ENCODE peak calls at places on chromosomes 3 and 15, in seven cellular contexts. B is breast epithelium, A is left lung, Y is ovary, F is adrenal gland, X is Panc1, Z is right cardiac atrium. D is an unnamed sample. For H3K4me1 and H3K9me3, the result is how much of the 10 kb centered on the place peaks cover.

GRCh38 chr3:162125790-162126189 is 629.2 kb downstream of the OTOL1 start:
- DNase-seq in X (no peak), Y (no peak), B (no peak), F (no peak), A (no peak), Z (no peak), D (no peak)

GRCh38 chr3:16063603-16064002 is 110.9 kb upstream of the GALNT15 start:
- DNase-seq in Y (no peak), Z (no peak), A (no peak), B (no peak), F (no peak), X (no peak), D (no peak)

GRCh38 chr3:111803123-111803593 is 55.9 kb upstream of the PHLDB2 start:
- DNase-seq in F (peak), X (no peak), Z (peak), B (peak), Y (peak), A (peak), D (peak)

GRCh38 chr3:63937661-63938651 is 25.8 kb upstream of the SCAANT1 start:
- DNase-seq in F (no peak), X (no peak), A (peak), Z (no peak), Y (no peak), B (no peak), D (no peak)

GRCh38 chr3:4821975-4822374 is 157.3 kb upstream of the BHLHE40 start:
- DNase-seq in Y (no peak), A (no peak), B (no peak), X (no peak), Z (no peak), F (no peak), D (peak)

GRCh38 chr3:46936733-46937250 is 39.8 kb downstream of the CCDC12 start:
- DNase-seq in A (peak), X (no peak), F (no peak), Y (no peak), B (peak), Z (no peak), D (peak)

GRCh38 chr15:81781316-81781868 is 264.4 kb downstream of the MEX3B start:
- DNase-seq in A (no peak), F (no peak), B (no peak), Y (no peak), Z (no peak), X (no peak), D (no peak)

GRCh38 chr3:6622260-6622659 is 238.7 kb upstream of the GRM7 start:
- DNase-seq in Y (no peak), F (no peak), X (no peak), B (no peak), A (no peak), Z (no peak), D (no peak)

GRCh38 chr15:29126821-29127461 is 142.7 kb downstream of the NSMCE3 start:
- DNase-seq in F (no peak), B (no peak), Y (peak), A (no peak), X (no peak), Z (peak), D (no peak)

GRCh38 chr3:195763843-195764825 is 43.4 kb downstream of the MUC20 start:
- DNase-seq in B (peak), Z (no peak), X (no peak), A (no peak), Y (no peak), F (no peak), D (no peak)

GRCh38 chr3:113439576-113439975 is 1.7 kb downstream of the CFAP44 start:
- DNase-seq in Y (no peak), Z (no peak), B (no peak), A (no peak), F (no peak), X (no peak), D (no peak)

GRCh38 chr3:158097571-158098553 is 8.4 kb downstream of the SHOX2 start:
- DNase-seq in B (peak), Y (no peak), Z (peak), X (no peak), A (peak), F (peak), D (peak)

GRCh38 chr3:166472015-166472414 is 634.8 kb upstream of the BCHE start:
- DNase-seq in Z (no peak), F (no peak), X (no peak), Y (no peak), B (no peak), A (no peak), D (no peak)

GRCh38 chr3:180036678-180037455 is at the start of gene PEX5L:
- DNase-seq in Y (peak), F (peak), A (peak), Z (peak), X (no peak), B (peak), D (peak)

GRCh38 chr15:49987198-49987785 is 131.7 kb downstream of the ATP8B4 start:
- DNase-seq in A (no peak), Z (no peak), X (no peak), F (no peak), B (no peak), Y (no peak), D (no peak)

GRCh38 chr15:59376735-59377134 is 4.1 kb upstream of the MYO1E start:
- DNase-seq in X (no peak), A (no peak), Z (no peak), B (no peak), F (no peak), Y (no peak), D (no peak)

DNA sequence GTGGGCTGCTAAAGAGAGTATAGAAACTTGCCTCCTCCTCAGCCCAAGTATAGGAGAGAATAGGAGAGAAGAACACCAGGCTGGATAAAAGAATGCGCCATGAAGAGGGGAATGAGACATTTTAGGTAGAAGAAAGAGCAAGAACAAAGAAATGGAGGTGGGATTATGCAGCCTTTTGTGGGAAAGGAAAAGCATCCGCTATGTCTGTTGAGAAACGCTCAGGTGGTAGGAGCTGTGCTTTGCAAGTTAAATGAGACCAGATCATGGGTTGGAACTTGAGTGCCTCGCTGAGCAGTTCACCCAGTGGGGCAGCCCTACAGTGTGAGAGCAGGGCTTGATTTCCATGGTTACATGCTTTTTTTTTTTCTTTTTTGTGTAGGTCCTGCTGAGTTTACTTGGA is 11.5 kb upstream of the RTP1 start:
- DNase-seq in A (no peak), Z (no peak), X (no peak), Y (no peak), B (no peak), F (no peak), D (no peak)
- H3K4me1 ChIP-seq in A (under half), Z (under half), X (under half), Y (under half), B (under half), F (under half), D (under half)

DNA sequence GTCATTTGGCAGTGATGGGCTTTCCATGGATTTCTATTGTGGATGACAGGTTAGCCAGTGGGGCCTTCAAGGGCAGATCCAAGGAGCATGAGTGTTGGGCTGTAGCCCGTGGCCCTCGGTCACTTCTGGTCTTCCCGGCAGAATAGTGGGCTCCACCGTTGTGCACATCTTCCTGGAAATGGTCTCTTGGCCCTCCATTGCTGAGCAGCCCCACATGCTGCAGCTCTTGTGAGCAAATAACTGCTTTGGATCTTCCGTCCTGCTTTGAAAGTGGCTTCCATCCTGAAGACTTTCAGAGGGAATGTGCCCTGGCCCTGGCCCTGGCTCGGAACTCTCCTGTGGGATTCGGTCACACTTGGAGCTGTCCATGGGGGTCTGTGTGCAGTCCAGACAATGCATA is 102.8 kb downstream of the SNRPN start:
- DNase-seq in A (no peak), Z (no peak), B (peak), Y (no peak), F (no peak), X (no peak), D (no peak)
- H3K9me3 ChIP-seq in A (under half), Z (half or more), B (half or more), Y (half or more), F (under half), X (half or more), D (under half)

GRCh38 chr3:52049503-52049902 is 6.9 kb downstream of the DUSP7 start:
- DNase-seq in Z (no peak), X (no peak), A (no peak), F (no peak), B (no peak), Y (no peak), D (no peak)

GRCh38 chr3:52046914-52047239 is 9.5 kb downstream of the DUSP7 start:
- DNase-seq in A (no peak), B (no peak), Y (no peak), F (no peak), Z (no peak), X (no peak), D (no peak)

GRCh38 chr3:52044869-52045616 is 11.3 kb downstream of the DUSP7 start:
- DNase-seq in X (no peak), F (no peak), Z (no peak), Y (no peak), A (no peak), B (no peak), D (no peak)

GRCh38 chr3:52046186-52046913 is 10.0 kb downstream of the DUSP7 start:
- DNase-seq in F (no peak), X (no peak), Y (no peak), B (no peak), Z (peak), A (peak), D (no peak)

GRCh38 chr3:52047295-52047960 is 8.9 kb downstream of the DUSP7 start:
- DNase-seq in X (no peak), F (no peak), B (no peak), Y (no peak), Z (peak), A (peak), D (no peak)
- H3K4me1 ChIP-seq in X (under half), F (under half), B (under half), Y (under half), Z (under half), A (half or more), D (under half)

GRCh38 chr3:147391726-147392082 is 14.6 kb downstream of the ZIC4 start:
- DNase-seq in Y (no peak), A (no peak), B (no peak), X (no peak), F (no peak), Z (no peak), D (no peak)

GRCh38 chr3:147390589-147391569 is 15.5 kb downstream of the ZIC4 start:
- DNase-seq in Z (no peak), X (no peak), B (no peak), A (no peak), F (no peak), Y (no peak), D (no peak)

GRCh38 chr3:147387550-147388394 is 18.6 kb downstream of the ZIC4 start:
- DNase-seq in A (no peak), B (no peak), Z (no peak), F (no peak), Y (no peak), X (no peak), D (no peak)

GRCh38 chr3:147388395-147389264 is 17.7 kb downstream of the ZIC4 start:
- DNase-seq in Z (no peak), F (no peak), A (no peak), X (no peak), B (no peak), Y (no peak), D (no peak)

GRCh38 chr3:147389265-147390175 is 16.8 kb downstream of the ZIC4 start:
- DNase-seq in Y (no peak), A (no peak), F (no peak), X (no peak), B (no peak), Z (no peak), D (no peak)
- H3K9me3 ChIP-seq in Y (under half), A (under half), F (under half), X (under half), B (under half), Z (under half), D (under half)

GRCh38 chr3:52682016-52682415 is 3.7 kb downstream of the PBRM1 start:
- DNase-seq in X (no peak), Z (no peak), Y (peak), F (peak), A (peak), B (no peak), D (peak)

GRCh38 chr3:52679811-52680210 is 5.9 kb downstream of the PBRM1 start:
- DNase-seq in B (no peak), Y (no peak), A (no peak), F (no peak), X (no peak), Z (no peak), D (no peak)

GRCh38 chr3:52678265-52678927 is 7.3 kb downstream of the PBRM1 start:
- DNase-seq in F (no peak), Z (no peak), A (no peak), B (no peak), Y (no peak), X (no peak), D (no peak)

GRCh38 chr3:52681610-52682009 is 4.1 kb downstream of the PBRM1 start:
- DNase-seq in A (no peak), F (no peak), Z (no peak), B (no peak), Y (no peak), X (no peak), D (no peak)

DNA sequence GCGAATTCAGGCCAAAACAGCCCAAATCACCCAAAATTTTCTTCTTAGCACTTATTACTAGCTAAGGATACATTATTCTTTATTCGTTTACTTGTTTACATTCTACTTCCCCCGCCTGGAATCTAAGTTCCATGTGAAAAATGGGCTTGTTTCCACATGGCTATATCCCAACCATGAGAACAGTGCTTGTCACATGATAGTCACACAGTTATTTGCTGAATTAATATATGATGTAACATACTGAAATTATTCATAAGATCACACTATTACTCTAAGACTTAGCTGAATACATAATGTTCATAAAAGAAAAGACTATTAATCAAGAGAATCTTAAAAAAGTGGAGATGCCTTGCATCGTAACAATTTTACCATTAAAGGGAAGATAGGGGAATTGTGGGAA is 6.6 kb downstream of the PBRM1 start:
- DNase-seq in Y (no peak), A (no peak), B (no peak), X (no peak), Z (no peak), F (no peak), D (no peak)
- H3K4me1 ChIP-seq in Y (under half), A (half or more), B (under half), X (under half), Z (under half), F (under half), D (under half)

GRCh38 chr3:129463094-129463493 is 23.1 kb downstream of the IFT122 start:
- DNase-seq in F (no peak), Z (no peak), B (no peak), Y (no peak), X (no peak), A (no peak), D (no peak)
- H3K9me3 ChIP-seq in F (under half), Z (under half), B (under half), Y (under half), X (under half), A (under half), D (under half)

GRCh38 chr3:14423963-14424362 is 21.6 kb downstream of the SLC6A6 start:
- DNase-seq in Z (no peak), F (no peak), X (no peak), A (no peak), Y (no peak), B (no peak), D (no peak)
- H3K4me1 ChIP-seq in Z (under half), F (half or more), X (half or more), A (half or more), Y (under half), B (under half), D (under half)

GRCh38 chr15:25235391-25235790 is 203.4 kb downstream of the UBE3A start:
- DNase-seq in B (no peak), X (no peak), Y (no peak), F (no peak), A (no peak), Z (peak), D (no peak)
- H3K9me3 ChIP-seq in B (half or more), X (under half), Y (under half), F (under half), A (under half), Z (under half), D (under half)